ENCODE peak calls at places on chromosomes 12 and 14, in six cellular contexts. One of them, this sample, is unnamed. For H3K79me2, the result is how much of the 10 kb centered on the place peaks cover.

GRCh38 chr12:15856097-15856982 is 25.8 kb upstream of the STRAP start:
- DNase-seq in PC-9: peak
- DNase-seq in GM12878: peak
- DNase-seq in HCT116: peak
- DNase-seq in neural progenitor cell: peak
- DNase-seq in fibroblast of lung: peak
- DNase-seq in this sample: peak

GRCh38 chr12:6942331-6942665 is 1.3 kb upstream of the RNU7-1 start:
- DNase-seq in PC-9: peak
- DNase-seq in GM12878: no peak
- DNase-seq in HCT116: no peak
- DNase-seq in neural progenitor cell: no peak
- DNase-seq in fibroblast of lung: peak
- DNase-seq in this sample: no peak

GRCh38 chr14:44490966-44491365 is 16.1 kb downstream of the FSCB start:
- DNase-seq in PC-9: no peak
- DNase-seq in GM12878: no peak
- DNase-seq in HCT116: no peak
- DNase-seq in neural progenitor cell: no peak
- DNase-seq in fibroblast of lung: no peak
- DNase-seq in this sample: no peak

GRCh38 chr12:130064999-130065398 is 97.3 kb upstream of the FZD10 start:
- DNase-seq in PC-9: no peak
- DNase-seq in GM12878: no peak
- DNase-seq in HCT116: no peak
- DNase-seq in neural progenitor cell: peak
- DNase-seq in fibroblast of lung: no peak
- DNase-seq in this sample: peak

GRCh38 chr14:101525646-101526527 is 35.4 kb upstream of the DIO3 start:
- DNase-seq in PC-9: no peak
- DNase-seq in GM12878: no peak
- DNase-seq in HCT116: no peak
- DNase-seq in neural progenitor cell: no peak
- DNase-seq in fibroblast of lung: no peak
- DNase-seq in this sample: peak

GRCh38 chr12:69275471-69275891 is 36.1 kb downstream of the CPSF6 start:
- DNase-seq in PC-9: no peak
- DNase-seq in GM12878: no peak
- DNase-seq in HCT116: no peak
- DNase-seq in neural progenitor cell: no peak
- DNase-seq in fibroblast of lung: no peak
- DNase-seq in this sample: peak

GRCh38 chr14:65156568-65157366 is 54.5 kb upstream of the MAX start:
- DNase-seq in PC-9: no peak
- DNase-seq in GM12878: peak
- DNase-seq in HCT116: no peak
- DNase-seq in neural progenitor cell: no peak
- DNase-seq in fibroblast of lung: peak
- DNase-seq in this sample: no peak

GRCh38 chr14:105398044-105398725 is at the start of gene TEX22:
- DNase-seq in PC-9: peak
- DNase-seq in GM12878: peak
- DNase-seq in HCT116: peak
- DNase-seq in neural progenitor cell: peak
- DNase-seq in fibroblast of lung: peak
- DNase-seq in this sample: peak

GRCh38 chr12:117830471-117830870 is 138.3 kb downstream of the KSR2 start:
- DNase-seq in PC-9: no peak
- DNase-seq in GM12878: no peak
- DNase-seq in HCT116: no peak
- DNase-seq in neural progenitor cell: no peak
- DNase-seq in fibroblast of lung: no peak
- DNase-seq in this sample: no peak

GRCh38 chr14:59511916-59512530 is 27.7 kb downstream of the JKAMP start:
- DNase-seq in PC-9: no peak
- DNase-seq in GM12878: no peak
- DNase-seq in HCT116: no peak
- DNase-seq in neural progenitor cell: peak
- DNase-seq in fibroblast of lung: no peak
- DNase-seq in this sample: peak

GRCh38 chr14:91163316-91163715 is 49.4 kb downstream of the DGLUCY start:
- DNase-seq in PC-9: no peak
- DNase-seq in GM12878: no peak
- DNase-seq in HCT116: no peak
- DNase-seq in neural progenitor cell: no peak
- DNase-seq in fibroblast of lung: no peak
- DNase-seq in this sample: no peak

GRCh38 chr12:76942276-76942675 is 63.5 kb upstream of the CSRP2 start:
- DNase-seq in PC-9: no peak
- DNase-seq in GM12878: no peak
- DNase-seq in HCT116: no peak
- DNase-seq in neural progenitor cell: no peak
- DNase-seq in fibroblast of lung: peak
- DNase-seq in this sample: no peak

GRCh38 chr14:66709292-66709691 is 201.3 kb downstream of the GPHN start:
- DNase-seq in PC-9: no peak
- DNase-seq in GM12878: no peak
- DNase-seq in HCT116: peak
- DNase-seq in neural progenitor cell: no peak
- DNase-seq in fibroblast of lung: peak
- DNase-seq in this sample: no peak

GRCh38 chr12:56565510-56566101 is 44.0 kb downstream of the RBMS2 start:
- DNase-seq in PC-9: no peak
- DNase-seq in GM12878: no peak
- DNase-seq in HCT116: no peak
- DNase-seq in neural progenitor cell: peak
- DNase-seq in fibroblast of lung: peak
- DNase-seq in this sample: peak

GRCh38 chr12:1835178-1836131 is 15.1 kb downstream of the LRTM2 start:
- DNase-seq in PC-9: no peak
- DNase-seq in GM12878: no peak
- DNase-seq in HCT116: no peak
- DNase-seq in neural progenitor cell: no peak
- DNase-seq in fibroblast of lung: no peak
- DNase-seq in this sample: no peak

GRCh38 chr12:21614510-21614909 is 9.9 kb upstream of the GYS2 start:
- DNase-seq in PC-9: no peak
- DNase-seq in GM12878: no peak
- DNase-seq in HCT116: no peak
- DNase-seq in neural progenitor cell: no peak
- DNase-seq in fibroblast of lung: no peak
- DNase-seq in this sample: no peak

GRCh38 chr14:95254356-95254755 is 65.4 kb downstream of the CLMN start:
- DNase-seq in PC-9: no peak
- DNase-seq in GM12878: no peak
- DNase-seq in HCT116: no peak
- DNase-seq in neural progenitor cell: no peak
- DNase-seq in fibroblast of lung: peak
- DNase-seq in this sample: no peak

GRCh38 chr14:85280074-85280473 is 249.9 kb upstream of the FLRT2 start:
- DNase-seq in PC-9: no peak
- DNase-seq in GM12878: no peak
- DNase-seq in HCT116: no peak
- DNase-seq in neural progenitor cell: no peak
- DNase-seq in fibroblast of lung: no peak
- DNase-seq in this sample: no peak

GRCh38 chr12:131049002-131049401 is 95.3 kb downstream of the ADGRD1 start:
- DNase-seq in PC-9: no peak
- DNase-seq in GM12878: no peak
- DNase-seq in HCT116: no peak
- DNase-seq in neural progenitor cell: no peak
- DNase-seq in fibroblast of lung: no peak
- DNase-seq in this sample: no peak

GRCh38 chr12:121953695-121954094 is 35.3 kb downstream of the CFAP251 start:
- DNase-seq in PC-9: no peak
- DNase-seq in GM12878: no peak
- DNase-seq in HCT116: no peak
- DNase-seq in neural progenitor cell: no peak
- DNase-seq in fibroblast of lung: no peak
- DNase-seq in this sample: no peak

GRCh38 chr12:43882578-43883178 is 46.8 kb downstream of the TMEM117 start:
- DNase-seq in PC-9: peak
- DNase-seq in GM12878: peak
- DNase-seq in HCT116: peak
- DNase-seq in neural progenitor cell: peak
- DNase-seq in fibroblast of lung: peak
- DNase-seq in this sample: peak

GRCh38 chr12:2581293-2582045 is 213.3 kb upstream of the FKBP4 start:
- DNase-seq in PC-9: no peak
- DNase-seq in GM12878: no peak
- DNase-seq in HCT116: no peak
- DNase-seq in neural progenitor cell: no peak
- DNase-seq in fibroblast of lung: no peak
- DNase-seq in this sample: no peak

GRCh38 chr12:65294863-65295262 is 16.4 kb downstream of the MSRB3 start:
- DNase-seq in PC-9: no peak
- DNase-seq in GM12878: no peak
- DNase-seq in HCT116: no peak
- DNase-seq in neural progenitor cell: no peak
- DNase-seq in fibroblast of lung: no peak
- DNase-seq in this sample: no peak

GRCh38 chr12:65293735-65294134 is 15.3 kb downstream of the MSRB3 start:
- DNase-seq in PC-9: no peak
- DNase-seq in GM12878: no peak
- DNase-seq in HCT116: no peak
- DNase-seq in neural progenitor cell: no peak
- DNase-seq in fibroblast of lung: no peak
- DNase-seq in this sample: no peak

GRCh38 chr12:65296503-65297265 is 18.2 kb downstream of the MSRB3 start:
- DNase-seq in PC-9: no peak
- DNase-seq in GM12878: no peak
- DNase-seq in HCT116: no peak
- DNase-seq in neural progenitor cell: no peak
- DNase-seq in fibroblast of lung: no peak
- DNase-seq in this sample: no peak

GRCh38 chr12:65292241-65292640 is 13.8 kb downstream of the MSRB3 start:
- DNase-seq in PC-9: no peak
- DNase-seq in GM12878: no peak
- DNase-seq in HCT116: no peak
- DNase-seq in neural progenitor cell: no peak
- DNase-seq in fibroblast of lung: no peak
- DNase-seq in this sample: no peak
- H3K79me2 ChIP-seq in PC-9: under half
- H3K79me2 ChIP-seq in GM12878: under half
- H3K79me2 ChIP-seq in HCT116: under half
- H3K79me2 ChIP-seq in neural progenitor cell: under half
- H3K79me2 ChIP-seq in fibroblast of lung: half or more
- H3K79me2 ChIP-seq in this sample: under half

GRCh38 chr14:33551963-33552362 is 398.9 kb downstream of the EGLN3 start:
- DNase-seq in PC-9: no peak
- DNase-seq in GM12878: no peak
- DNase-seq in HCT116: no peak
- DNase-seq in neural progenitor cell: peak
- DNase-seq in fibroblast of lung: no peak
- DNase-seq in this sample: peak

GRCh38 chr14:33555710-33556350 is 395.0 kb downstream of the EGLN3 start:
- DNase-seq in PC-9: no peak
- DNase-seq in GM12878: no peak
- DNase-seq in HCT116: no peak
- DNase-seq in neural progenitor cell: no peak
- DNase-seq in fibroblast of lung: no peak
- DNase-seq in this sample: no peak

GRCh38 chr14:33556382-33557121 is 394.3 kb downstream of the EGLN3 start:
- DNase-seq in PC-9: no peak
- DNase-seq in GM12878: no peak
- DNase-seq in HCT116: no peak
- DNase-seq in neural progenitor cell: no peak
- DNase-seq in fibroblast of lung: no peak
- DNase-seq in this sample: no peak
- H3K27ac ChIP-seq in PC-9: peak
- H3K27ac ChIP-seq in GM12878: no peak
- H3K27ac ChIP-seq in HCT116: no peak
- H3K27ac ChIP-seq in neural progenitor cell: no peak
- H3K27ac ChIP-seq in fibroblast of lung: no peak
- H3K27ac ChIP-seq in this sample: no peak

DNA sequence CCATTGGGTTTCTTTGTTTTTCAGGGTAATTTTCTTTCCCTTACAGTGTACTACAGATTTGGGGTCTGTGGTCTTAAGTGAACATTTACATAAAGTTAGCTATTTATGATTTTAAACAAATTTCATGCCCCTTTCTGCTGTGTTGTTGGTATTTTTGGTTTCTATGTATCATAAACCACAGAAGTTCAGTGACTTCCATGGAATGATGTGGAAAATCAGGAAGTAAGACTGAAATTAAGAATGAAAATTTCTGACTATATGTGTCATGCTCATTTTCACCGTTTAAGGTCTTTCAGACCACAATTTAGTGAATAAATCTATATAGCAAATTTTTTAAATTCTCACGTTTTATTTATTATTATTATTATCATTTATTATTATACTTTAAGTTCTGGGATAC is 31.7 kb downstream of the ETV6 start:
- DNase-seq in PC-9: no peak
- DNase-seq in GM12878: no peak
- DNase-seq in HCT116: no peak
- DNase-seq in neural progenitor cell: no peak
- DNase-seq in fibroblast of lung: no peak
- DNase-seq in this sample: no peak
- H3K79me2 ChIP-seq in PC-9: half or more
- H3K79me2 ChIP-seq in GM12878: half or more
- H3K79me2 ChIP-seq in HCT116: under half
- H3K79me2 ChIP-seq in neural progenitor cell: under half
- H3K79me2 ChIP-seq in fibroblast of lung: under half
- H3K79me2 ChIP-seq in this sample: under half

GRCh38 chr12:13095266-13095995 is 8.0 kb downstream of the GSG1 start:
- DNase-seq in PC-9: no peak
- DNase-seq in GM12878: no peak
- DNase-seq in HCT116: no peak
- DNase-seq in neural progenitor cell: no peak
- DNase-seq in fibroblast of lung: peak
- DNase-seq in this sample: no peak
- H3K27ac ChIP-seq in PC-9: peak
- H3K27ac ChIP-seq in GM12878: no peak
- H3K27ac ChIP-seq in HCT116: no peak
- H3K27ac ChIP-seq in neural progenitor cell: no peak
- H3K27ac ChIP-seq in fibroblast of lung: no peak
- H3K27ac ChIP-seq in this sample: no peak

This sample was measured in mesendoderm.